ENCODE peak calls at places on chromosomes 12 and 14, in nine cellular contexts. W is Peyer's patch, J is lung, R is right cardiac atrium, K is small intestine, V is esophagus squamous epithelium, P is heart right ventricle, X is uterus, I is adrenal gland. C is an unnamed sample.
A peak's percentile ranks its signal among the peaks of the same experiment; 100 is the strongest.

GRCh38 chr12:47422656-47423055 is 283.2 kb downstream of the RPAP3 start:
- DNase-seq in W (no peak), J (no peak), R (no peak), K (no peak), V (no peak), P (no peak), X (no peak), I (no peak), C (no peak)

GRCh38 chr12:25286837-25287236 is 36.1 kb upstream of the KRAS start:
- DNase-seq in W (no peak), J (no peak), R (no peak), K (peak; percentile 36), V (no peak), P (no peak), X (no peak), I (no peak), C (no peak)

GRCh38 chr14:58331111-58331510 is 32.8 kb downstream of the ARID4A start:
- DNase-seq in W (peak; percentile 84), J (peak; percentile 91), R (peak; percentile 93), K (peak; percentile 81), V (peak; percentile 47), P (peak; percentile 94), X (peak; percentile 82), I (peak; percentile 94), C (peak; percentile 81)

GRCh38 chr12:131908082-131908715 is 13.8 kb downstream of the ULK1 start:
- DNase-seq in W (no peak), J (no peak), R (peak; percentile 50), K (no peak), V (no peak), P (no peak), X (no peak), I (no peak), C (peak; percentile 23)

GRCh38 chr12:499837-500458 is 40.2 kb downstream of the B4GALNT3 start:
- DNase-seq in W (no peak), J (no peak), R (peak; percentile 81), K (no peak), V (no peak), P (peak; percentile 25), X (no peak), I (no peak), C (no peak)

GRCh38 chr12:118456741-118457140 is 80.4 kb downstream of the SUDS3 start:
- DNase-seq in W (no peak), J (no peak), R (no peak), K (no peak), V (no peak), P (no peak), X (no peak), I (no peak), C (no peak)

GRCh38 chr14:89032086-89032649 is 207.7 kb downstream of the TTC8 start:
- DNase-seq in W (no peak), J (no peak), R (no peak), K (no peak), V (no peak), P (no peak), X (no peak), I (no peak), C (no peak)

GRCh38 chr12:108468149-108468968 is 46.7 kb upstream of the FICD start:
- DNase-seq in W (no peak), J (no peak), R (no peak), K (peak; percentile 30), V (no peak), P (peak; percentile 10), X (no peak), I (no peak), C (no peak)

GRCh38 chr12:104299842-104300481 is 3.6 kb upstream of the EID3 start:
- DNase-seq in W (no peak), J (no peak), R (no peak), K (peak; percentile 28), V (no peak), P (no peak), X (no peak), I (no peak), C (no peak)

GRCh38 chr14:56310643-56311042 is 192.4 kb downstream of the PELI2 start:
- DNase-seq in W (no peak), J (no peak), R (no peak), K (no peak), V (no peak), P (no peak), X (no peak), I (peak; percentile 65), C (no peak)

GRCh38 chr12:27616356-27617150 is 79.7 kb upstream of the REP15 start:
- DNase-seq in W (no peak), J (no peak), R (no peak), K (no peak), V (no peak), P (no peak), X (no peak), I (no peak), C (no peak)

GRCh38 chr12:124720687-124721500 is 142.8 kb downstream of the SCARB1 start:
- DNase-seq in W (no peak), J (no peak), R (peak; percentile 83), K (no peak), V (no peak), P (peak; percentile 59), X (peak; percentile 82), I (peak; percentile 93), C (no peak)

GRCh38 chr12:3273409-3273853 is 196.3 kb downstream of the TSPAN9 start:
- DNase-seq in W (no peak), J (no peak), R (peak; percentile 62), K (peak; percentile 13), V (no peak), P (no peak), X (no peak), I (no peak), C (no peak)

GRCh38 chr12:14776236-14776959 is 26.9 kb downstream of the WBP11 start:
- DNase-seq in W (no peak), J (no peak), R (no peak), K (no peak), V (no peak), P (no peak), X (no peak), I (no peak), C (no peak)
- H3K27ac ChIP-seq in W (peak overlapping the region; percentile 99), J (no peak overlapping the region), R (peak overlapping the region; percentile 65), K (peak overlapping the region; percentile 53), V (peak overlapping the region; percentile 98), P (peak overlapping the region; percentile 93), X (peak overlapping the region; percentile 91), I (no peak overlapping the region), C (no peak overlapping the region)

GRCh38 chr12:62657363-62657632 is 190.7 kb downstream of the MON2 start:
- DNase-seq in W (no peak), J (no peak), R (no peak), K (no peak), V (no peak), P (no peak), X (no peak), I (no peak), C (no peak)

GRCh38 chr12:62658910-62659309 is 192.3 kb downstream of the MON2 start:
- DNase-seq in W (no peak), J (no peak), R (no peak), K (no peak), V (no peak), P (no peak), X (no peak), I (no peak), C (no peak)

GRCh38 chr12:62654558-62655241 is 188.1 kb downstream of the MON2 start:
- DNase-seq in W (no peak), J (no peak), R (no peak), K (no peak), V (no peak), P (no peak), X (no peak), I (no peak), C (no peak)

GRCh38 chr12:62655524-62656160 is 189.0 kb downstream of the MON2 start:
- DNase-seq in W (no peak), J (no peak), R (peak; percentile 65), K (no peak), V (no peak), P (no peak), X (no peak), I (no peak), C (no peak)

DNA sequence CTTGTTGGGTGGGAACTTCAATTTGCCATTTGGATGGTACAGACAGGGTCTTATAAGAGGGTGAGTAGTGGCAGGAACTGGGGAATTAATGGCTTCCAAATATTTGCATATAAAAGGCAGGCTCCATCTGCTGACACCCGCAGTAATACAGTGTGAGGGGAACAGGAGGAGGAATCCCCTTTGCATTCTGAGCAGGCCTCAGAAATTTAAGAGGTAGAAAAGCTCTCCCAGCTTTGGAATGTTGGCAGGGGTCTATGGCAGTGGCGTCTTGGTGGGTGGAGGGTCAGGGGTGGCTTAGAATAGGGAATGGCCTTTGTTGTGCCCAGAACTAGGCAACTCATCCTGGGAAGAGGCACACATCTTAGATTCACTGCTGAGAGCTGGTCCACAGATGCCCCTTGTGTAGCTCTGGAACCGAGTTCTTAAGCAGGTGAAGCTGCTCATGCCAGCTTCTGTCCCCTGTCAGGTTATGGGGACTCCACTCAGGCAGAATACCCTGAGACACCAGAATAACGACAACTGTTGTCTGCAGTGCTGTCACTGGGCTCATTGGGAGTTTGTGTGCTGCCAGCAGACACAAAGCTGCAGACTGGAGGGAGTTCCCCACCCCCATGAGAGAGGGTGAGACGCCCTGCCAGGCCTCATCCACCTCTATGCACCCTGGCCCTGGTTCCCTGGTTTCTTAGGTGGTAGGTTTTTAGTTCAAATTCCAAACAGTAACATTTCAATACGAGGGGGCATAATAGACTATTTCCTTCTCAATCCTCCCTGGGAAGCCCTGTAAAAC is 190.1 kb downstream of the MON2 start:
- DNase-seq in W (no peak), J (no peak), R (no peak), K (no peak), V (no peak), P (no peak), X (no peak), I (no peak), C (no peak)
- H3K27ac ChIP-seq in W (no peak overlapping the region), J (no peak overlapping the region), R (no peak overlapping the region), K (no peak overlapping the region), V (no peak overlapping the region), P (no peak overlapping the region), X (no peak overlapping the region), I (no peak overlapping the region), C (no peak overlapping the region)

GRCh38 chr14:91279354-91279753 is 34.9 kb upstream of the GPR68 start:
- DNase-seq in W (no peak), J (no peak), R (peak; percentile 16), K (no peak), V (no peak), P (no peak), X (no peak), I (no peak), C (no peak)
- H3K27ac ChIP-seq in W (no peak overlapping the region), J (no peak overlapping the region), R (no peak overlapping the region), K (no peak overlapping the region), V (no peak overlapping the region), P (no peak overlapping the region), X (no peak overlapping the region), I (no peak overlapping the region), C (no peak overlapping the region)

GRCh38 chr12:31641509-31642090 is 17.9 kb upstream of the ETFBKMT start:
- DNase-seq in W (no peak), J (no peak), R (no peak), K (no peak), V (no peak), P (no peak), X (no peak), I (no peak), C (peak; percentile 46)
- H3K27ac ChIP-seq in W (no peak overlapping the region), J (no peak overlapping the region), R (no peak overlapping the region), K (no peak overlapping the region), V (no peak overlapping the region), P (no peak overlapping the region), X (no peak overlapping the region), I (no peak overlapping the region), C (peak overlapping the region; percentile 25)

GRCh38 chr14:34692898-34693227 is 21.5 kb downstream of the CFL2 start:
- DNase-seq in W (no peak), J (no peak), R (no peak), K (no peak), V (no peak), P (no peak), X (no peak), I (no peak), C (no peak)
- H3K27ac ChIP-seq in W (no peak overlapping the region), J (no peak overlapping the region), R (no peak overlapping the region), K (no peak overlapping the region), V (no peak overlapping the region), P (no peak overlapping the region), X (no peak overlapping the region), I (no peak overlapping the region), C (no peak overlapping the region)